ENCODE peak calls at places on chromosomes 2 and 18, in nine cellular contexts. C is GM13977, M is AG04450, L is MCF 10A, Y is cardiac fibroblast, Z is stomach, S is endothelial cell, G is A549, H is astrocyte. Q is an unnamed sample.

GRCh38 chr18:58416014-58416703 is 212.7 kb downstream of the ALPK2 start:
- DNase-seq in C (no peak), M (no peak), L (no peak), Y (no peak), Z (no peak), S (no peak), G (no peak), H (no peak), Q (no peak)

GRCh38 chr2:198309673-198310280 is 505.4 kb downstream of the PLCL1 start:
- DNase-seq in C (peak), M (peak), L (peak), Y (peak), Z (peak), S (peak), G (peak), H (no peak), Q (no peak)

GRCh38 chr2:112938904-112939303 is 27.9 kb downstream of the IL37 start:
- DNase-seq in C (no peak), M (no peak), L (peak), Y (no peak), Z (peak), S (no peak), G (no peak), H (peak), Q (no peak)

GRCh38 chr2:29097569-29097968 is 17.6 kb upstream of the CLIP4 start:
- DNase-seq in C (no peak), M (no peak), L (no peak), Y (no peak), Z (no peak), S (no peak), G (no peak), H (no peak), Q (no peak)

GRCh38 chr2:107627926-107628325 is 198.8 kb upstream of the RGPD4 start:
- DNase-seq in C (no peak), M (no peak), L (no peak), Y (no peak), Z (no peak), S (no peak), G (no peak), H (no peak), Q (no peak)

GRCh38 chr2:118168606-118169005 is 80.3 kb downstream of the INSIG2 start:
- DNase-seq in C (no peak), M (no peak), L (peak), Y (no peak), Z (no peak), S (no peak), G (no peak), H (no peak), Q (no peak)

GRCh38 chr18:47331051-47331450 is 79.6 kb upstream of the SKOR2 start:
- DNase-seq in C (no peak), M (no peak), L (no peak), Y (no peak), Z (no peak), S (no peak), G (no peak), H (no peak), Q (no peak)

GRCh38 chr18:35971661-35972196 is 750 bp upstream of the RMP24 start:
- DNase-seq in C (no peak), M (no peak), L (no peak), Y (no peak), Z (no peak), S (no peak), G (no peak), H (no peak), Q (no peak)

GRCh38 chr2:166091439-166091838 is 36.4 kb downstream of the SCN1A start:
- DNase-seq in C (no peak), M (no peak), L (no peak), Y (peak), Z (no peak), S (no peak), G (peak), H (peak), Q (no peak)

GRCh38 chr2:157077753-157078152 is 179.8 kb upstream of the GALNT5 start:
- DNase-seq in C (no peak), M (no peak), L (no peak), Y (no peak), Z (no peak), S (no peak), G (no peak), H (no peak), Q (no peak)

GRCh38 chr2:105518897-105519296 is 120.0 kb upstream of the FHL2 start:
- DNase-seq in C (no peak), M (no peak), L (peak), Y (no peak), Z (no peak), S (no peak), G (peak), H (no peak), Q (no peak)

GRCh38 chr2:44623622-44624351 is 262.0 kb downstream of the CAMKMT start:
- DNase-seq in C (no peak), M (no peak), L (no peak), Y (no peak), Z (no peak), S (no peak), G (peak), H (no peak), Q (no peak)

GRCh38 chr18:51890762-51891161 is 449.2 kb upstream of the DCC start:
- DNase-seq in C (no peak), M (no peak), L (peak), Y (no peak), Z (peak), S (no peak), G (peak), H (peak), Q (no peak)

GRCh38 chr2:238235331-238235732 is 4.5 kb downstream of the HES6 start:
- DNase-seq in C (no peak), M (no peak), L (peak), Y (peak), Z (no peak), S (no peak), G (no peak), H (no peak), Q (no peak)

GRCh38 chr2:9167718-9168657 is 38.6 kb upstream of the ASAP2 start:
- DNase-seq in C (no peak), M (no peak), L (no peak), Y (no peak), Z (peak), S (no peak), G (no peak), H (no peak), Q (no peak)

GRCh38 chr2:156537147-156537546 is 101.0 kb downstream of the GPD2 start:
- DNase-seq in C (no peak), M (no peak), L (peak), Y (peak), Z (no peak), S (no peak), G (no peak), H (peak), Q (peak)

GRCh38 chr2:220513573-220514288 is 886.3 kb downstream of the SLC4A3 start:
- DNase-seq in C (no peak), M (no peak), L (no peak), Y (no peak), Z (no peak), S (no peak), G (no peak), H (peak), Q (no peak)

GRCh38 chr2:229273384-229274338 is 2.6 kb upstream of the PID1 start:
- DNase-seq in C (peak), M (peak), L (peak), Y (peak), Z (peak), S (peak), G (peak), H (peak), Q (peak)

GRCh38 chr18:27500531-27500930 is 315.4 kb upstream of the CHST9 start:
- DNase-seq in C (no peak), M (no peak), L (no peak), Y (no peak), Z (no peak), S (no peak), G (no peak), H (no peak), Q (no peak)

GRCh38 chr2:119536707-119537106 is 7.5 kb upstream of the CFAP221 start:
- DNase-seq in C (no peak), M (no peak), L (no peak), Y (no peak), Z (peak), S (no peak), G (no peak), H (no peak), Q (no peak)

GRCh38 chr2:239177325-239177724 is 223.5 kb downstream of the HDAC4 start:
- DNase-seq in C (no peak), M (no peak), L (no peak), Y (no peak), Z (no peak), S (no peak), G (no peak), H (no peak), Q (no peak)

GRCh38 chr2:203822240-203822639 is 45.3 kb upstream of the CTLA4 start:
- DNase-seq in C (no peak), M (no peak), L (no peak), Y (no peak), Z (no peak), S (no peak), G (no peak), H (no peak), Q (no peak)

GRCh38 chr2:33509908-33510588 is 33.6 kb downstream of the RASGRP3 start:
- DNase-seq in C (no peak), M (no peak), L (no peak), Y (no peak), Z (no peak), S (no peak), G (no peak), H (peak), Q (no peak)

GRCh38 chr18:63339920-63340484 is 20.4 kb upstream of the BCL2 start:
- DNase-seq in C (no peak), M (no peak), L (peak), Y (peak), Z (no peak), S (peak), G (peak), H (no peak), Q (no peak)

GRCh38 chr2:60867848-60868247 is 13.5 kb upstream of the REL start:
- DNase-seq in C (no peak), M (no peak), L (no peak), Y (peak), Z (no peak), S (no peak), G (no peak), H (no peak), Q (no peak)

GRCh38 chr2:6442252-6442651 is 423.5 kb downstream of the CMPK2 start:
- DNase-seq in C (no peak), M (no peak), L (no peak), Y (no peak), Z (no peak), S (no peak), G (no peak), H (peak), Q (no peak)

GRCh38 chr18:8947576-8947975 is 154.9 kb upstream of the NDUFV2 start:
- DNase-seq in C (no peak), M (no peak), L (no peak), Y (peak), Z (no peak), S (no peak), G (no peak), H (peak), Q (no peak)

GRCh38 chr2:46695283-46695682 is 215.9 kb downstream of the TMEM247 start:
- DNase-seq in C (no peak), M (no peak), L (peak), Y (no peak), Z (no peak), S (no peak), G (no peak), H (no peak), Q (no peak)

GRCh38 chr18:34932363-34932762 is 108.8 kb upstream of the MAPRE2 start:
- DNase-seq in C (no peak), M (no peak), L (no peak), Y (no peak), Z (no peak), S (no peak), G (no peak), H (no peak), Q (no peak)
- TF ChIP-seq CTCF in C (no peak), M (no peak), L (no peak), Y (no peak), Z (no peak), S (no peak), G (no peak), H (no peak), Q (no peak)

GRCh38 chr2:101026253-101026701 is 24.2 kb downstream of the RPL31 start:
- DNase-seq in C (no peak), M (no peak), L (no peak), Y (no peak), Z (no peak), S (no peak), G (no peak), H (no peak), Q (no peak)

GRCh38 chr2:101032100-101032776 is 30.1 kb downstream of the RPL31 start:
- DNase-seq in C (no peak), M (no peak), L (no peak), Y (no peak), Z (no peak), S (no peak), G (no peak), H (no peak), Q (no peak)

GRCh38 chr2:101027852-101028251 is 25.8 kb downstream of the RPL31 start:
- DNase-seq in C (no peak), M (no peak), L (no peak), Y (no peak), Z (no peak), S (no peak), G (no peak), H (no peak), Q (no peak)

GRCh38 chr2:101026923-101027469 is 24.9 kb downstream of the RPL31 start:
- DNase-seq in C (no peak), M (no peak), L (no peak), Y (no peak), Z (no peak), S (no peak), G (no peak), H (no peak), Q (no peak)

GRCh38 chr2:101030866-101031554 is 28.9 kb downstream of the RPL31 start:
- DNase-seq in C (no peak), M (no peak), L (no peak), Y (no peak), Z (no peak), S (no peak), G (no peak), H (no peak), Q (no peak)
- TF ChIP-seq CTCF in C (no peak), M (no peak), L (no peak), Y (no peak), Z (no peak), S (no peak), G (no peak), H (no peak), Q (no peak)

GRCh38 chr2:25201265-25201664 is 32.9 kb upstream of the POMC start:
- DNase-seq in C (no peak), M (no peak), L (peak), Y (no peak), Z (no peak), S (no peak), G (peak), H (no peak), Q (no peak)
- TF ChIP-seq CTCF in C (peak), M (peak), L (no peak), Y (peak), Z (no peak), S (peak), G (no peak), H (peak), Q (peak)

GRCh38 chr18:48674198-48674721 is 135.4 kb downstream of the CTIF start:
- DNase-seq in C (no peak), M (no peak), L (no peak), Y (peak), Z (no peak), S (no peak), G (no peak), H (peak), Q (no peak)
- TF ChIP-seq CTCF in C (no peak), M (no peak), L (no peak), Y (no peak), Z (no peak), S (no peak), G (no peak), H (no peak), Q (no peak)

GRCh38 chr2:222336442-222336841 is 37.6 kb upstream of the PAX3 start:
- DNase-seq in C (no peak), M (no peak), L (peak), Y (peak), Z (no peak), S (no peak), G (no peak), H (no peak), Q (no peak)
- TF ChIP-seq CTCF in C (no peak), M (no peak), L (no peak), Y (no peak), Z (no peak), S (no peak), G (no peak), H (no peak), Q (no peak)

GRCh38 chr2:109703076-109703475 is 88.9 kb downstream of the SOWAHC start:
- DNase-seq in C (no peak), M (no peak), L (peak), Y (peak), Z (no peak), S (no peak), G (no peak), H (peak), Q (peak)
- TF ChIP-seq CTCF in C (no peak), M (no peak), L (no peak), Y (no peak), Z (no peak), S (no peak), G (no peak), H (no peak), Q (no peak)

GRCh38 chr2:17148298-17149228 is 369.7 kb downstream of the RAD51AP2 start:
- DNase-seq in C (no peak), M (no peak), L (peak), Y (peak), Z (peak), S (peak), G (peak), H (no peak), Q (peak)
- TF ChIP-seq CTCF in C (peak), M (peak), L (peak), Y (peak), Z (no peak), S (no peak), G (no peak), H (peak), Q (peak)